ENCODE peak calls at places on chromosomes 12 and 14, in five cellular contexts. W, L, N, F and I are unnamed samples.

GRCh38 chr12:128808651-128809050 is 15.1 kb downstream of the SLC15A4 start:
- DNase-seq in W (no peak), L (no peak), N (no peak), F (no peak), I (no peak)

GRCh38 chr14:55586411-55586810 is 6.4 kb downstream of the KTN1 start:
- DNase-seq in W (no peak), L (no peak), N (no peak), F (no peak), I (no peak)

GRCh38 chr12:27554421-27555186 is 30.6 kb downstream of the PPFIBP1 start:
- DNase-seq in W (no peak), L (peak; percentile 88), N (no peak), F (no peak), I (no peak)

GRCh38 chr14:72615511-72616121 is 278.3 kb downstream of the DPF3 start:
- DNase-seq in W (no peak), L (peak; percentile 93), N (no peak), F (no peak), I (peak; percentile 41)

GRCh38 chr12:111766608-111767361 is at the start of gene ALDH2:
- DNase-seq in W (peak; percentile 93), L (peak; percentile 93), N (no peak), F (peak; percentile 88), I (no peak)

GRCh38 chr14:90513151-90514014 is 116.6 kb downstream of the CALM1 start:
- DNase-seq in W (peak; percentile 74), L (peak; percentile 94), N (no peak), F (peak; percentile 91), I (no peak)

GRCh38 chr14:22112004-22112403 is 438.4 kb upstream of the OR4E1 start:
- DNase-seq in W (no peak), L (no peak), N (no peak), F (no peak), I (no peak)

GRCh38 chr12:79155703-79156102 is 291.1 kb downstream of the SYT1 start:
- DNase-seq in W (no peak), L (no peak), N (peak; percentile 14), F (no peak), I (no peak)

GRCh38 chr14:68623307-68623706 is 169.6 kb downstream of the ZFP36L1 start:
- DNase-seq in W (no peak), L (no peak), N (no peak), F (no peak), I (no peak)

GRCh38 chr12:54719691-54720090 is 71.5 kb upstream of the DCD start:
- DNase-seq in W (no peak), L (no peak), N (no peak), F (no peak), I (no peak)

GRCh38 chr12:105507311-105508035 is 177.0 kb downstream of the C12orf75 start:
- DNase-seq in W (no peak), L (no peak), N (no peak), F (no peak), I (no peak)

GRCh38 chr12:47885012-47885501 is 19.7 kb downstream of the VDR start:
- DNase-seq in W (no peak), L (no peak), N (no peak), F (no peak), I (no peak)

GRCh38 chr12:116717466-116718457 is 20.1 kb downstream of the SPRING1 start:
- DNase-seq in W (no peak), L (peak; percentile 89), N (no peak), F (peak; percentile 55), I (no peak)

GRCh38 chr14:75335588-75335987 is 57.0 kb downstream of the FOS start:
- DNase-seq in W (no peak), L (no peak), N (no peak), F (no peak), I (no peak)

GRCh38 chr14:105205718-105206208 is 24.7 kb upstream of the NUDT14 start:
- DNase-seq in W (no peak), L (no peak), N (no peak), F (peak; percentile 64), I (no peak)

GRCh38 chr14:69093551-69094421 is 59.1 kb downstream of the DCAF5 start:
- DNase-seq in W (no peak), L (no peak), N (no peak), F (no peak), I (peak; percentile 30)

GRCh38 chr12:49019435-49020317 is 1.1 kb upstream of the PRKAG1 start:
- DNase-seq in W (peak; percentile 75), L (no peak), N (no peak), F (no peak), I (peak; percentile 21)

GRCh38 chr12:10618338-10618987 is 5.1 kb upstream of the MAGOHB start:
- DNase-seq in W (no peak), L (no peak), N (peak; percentile 57), F (no peak), I (peak; percentile 85)

GRCh38 chr12:63874897-63875296 is 30.4 kb downstream of the SRGAP1 start:
- DNase-seq in W (no peak), L (no peak), N (no peak), F (no peak), I (no peak)

GRCh38 chr12:84413656-84414055 is 498.9 kb downstream of the SLC6A15 start:
- DNase-seq in W (no peak), L (no peak), N (no peak), F (no peak), I (no peak)

GRCh38 chr12:34363050-34363673 is 340.9 kb downstream of the ALG10 start:
- DNase-seq in W (no peak), L (no peak), N (no peak), F (no peak), I (no peak)

GRCh38 chr12:26187429-26187828 is 7.9 kb upstream of the SSPN start:
- DNase-seq in W (no peak), L (no peak), N (no peak), F (no peak), I (no peak)

DNA sequence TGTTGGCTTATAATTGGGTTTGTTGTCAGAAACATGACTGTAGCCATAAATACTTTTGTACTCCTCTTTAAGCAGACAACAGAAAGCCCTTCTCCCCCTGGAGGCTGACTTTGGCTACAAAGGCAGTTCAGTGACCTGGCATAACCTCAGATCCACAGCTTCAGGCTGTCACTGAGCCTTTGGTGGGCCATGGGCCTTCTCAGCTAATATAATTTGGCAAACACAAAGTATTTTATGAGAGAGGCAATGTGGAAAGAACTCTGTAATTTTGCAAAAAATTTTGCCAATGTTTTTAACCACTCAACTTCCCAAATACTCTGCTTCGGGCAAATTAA is 15.5 kb upstream of the MGP start:
- DNase-seq in W (no peak), L (peak; percentile 57), N (no peak), F (no peak), I (no peak)
- TF ChIP-seq CTCF in W (peak; percentile 50), L (no peak), N (no peak), F (no peak), I (no peak)

GRCh38 chr14:45150386-45150890 is 14.7 kb downstream of the FANCM start:
- DNase-seq in W (no peak), L (no peak), N (no peak), F (no peak), I (no peak)

GRCh38 chr14:45156067-45156466 is 20.3 kb downstream of the FANCM start:
- DNase-seq in W (no peak), L (no peak), N (no peak), F (no peak), I (no peak)
- TF ChIP-seq CTCF in W (no peak), L (no peak), N (no peak), F (no peak), I (no peak)

DNA sequence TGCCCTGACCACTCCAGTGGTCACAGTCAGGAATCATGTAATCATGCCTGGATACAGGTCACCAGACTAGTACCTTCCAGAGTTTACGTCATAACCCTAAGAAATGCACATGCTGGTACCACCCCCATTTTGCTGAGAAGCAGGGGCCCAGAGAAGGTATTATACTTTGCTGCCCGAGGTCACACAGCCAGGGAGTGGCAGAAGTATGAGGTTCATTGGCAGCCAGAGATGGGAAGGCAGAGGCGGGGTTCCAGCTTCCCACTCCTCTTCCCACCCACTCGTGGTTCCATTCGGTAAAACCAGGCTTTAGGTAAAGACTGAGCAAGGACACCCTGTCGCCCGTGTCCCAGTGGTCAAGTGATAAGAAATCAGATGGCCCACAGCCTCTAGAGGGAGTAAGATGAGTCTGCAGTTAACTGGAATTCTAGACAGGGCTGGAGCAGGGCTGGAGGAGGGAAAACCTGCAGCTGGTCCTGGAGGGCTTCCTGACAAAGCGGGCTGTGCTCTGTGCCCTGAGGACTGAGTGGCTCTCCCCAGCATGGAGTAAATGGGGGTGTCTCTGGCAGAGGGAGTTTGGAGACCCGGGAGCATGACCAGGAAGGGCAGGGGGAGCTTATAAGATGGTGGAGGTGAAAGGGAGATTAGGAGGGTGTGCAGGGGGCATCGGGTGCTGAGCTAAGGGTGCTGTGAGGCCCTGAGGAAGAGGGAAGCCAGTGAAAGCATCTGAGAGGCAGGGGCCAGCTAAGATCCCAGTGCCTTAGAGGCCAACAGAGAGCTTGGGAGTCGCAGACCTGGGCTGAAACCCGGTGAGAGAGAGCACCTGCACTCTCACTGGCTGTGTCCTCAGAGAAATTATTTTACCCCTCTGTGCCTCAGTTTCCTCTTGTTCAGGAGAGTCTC is 5.7 kb downstream of the FAM222A start:
- DNase-seq in W (peak; percentile 79), L (no peak), N (no peak), F (no peak), I (peak; percentile 19)
- TF ChIP-seq CTCF in W (peak; percentile 60), L (no peak), N (peak; percentile 32), F (no peak), I (peak; percentile 59)

GRCh38 chr12:110091136-110091711 is 32.9 kb upstream of the IFT81 start:
- DNase-seq in W (no peak), L (no peak), N (no peak), F (no peak), I (no peak)
- TF ChIP-seq CTCF in W (no peak), L (no peak), N (no peak), F (no peak), I (no peak)

DNA sequence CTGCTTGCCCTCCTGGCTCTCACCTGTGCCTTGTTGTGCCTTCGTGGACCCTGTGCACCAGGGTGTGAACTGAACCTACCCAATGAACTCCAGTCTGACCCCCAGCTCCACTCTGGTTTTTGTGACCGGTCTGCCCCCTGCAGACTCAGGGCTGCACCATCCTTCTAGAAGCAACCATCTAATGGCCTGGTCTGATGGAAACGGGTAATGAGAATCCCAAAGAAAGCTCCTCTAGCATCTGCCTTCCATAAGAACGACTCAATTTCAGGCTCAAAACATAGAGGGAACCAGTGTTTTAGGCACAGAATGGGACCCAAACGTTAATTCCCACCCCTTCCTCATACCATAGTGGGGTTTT is 176.7 kb upstream of the PRMT8 start:
- DNase-seq in W (no peak), L (no peak), N (no peak), F (no peak), I (no peak)
- TF ChIP-seq CTCF in W (no peak), L (no peak), N (no peak), F (no peak), I (no peak)

GRCh38 chr12:124727922-124728321 is 135.7 kb downstream of the SCARB1 start:
- DNase-seq in W (no peak), L (no peak), N (no peak), F (no peak), I (no peak)
- TF ChIP-seq CTCF in W (peak; percentile 18), L (no peak), N (no peak), F (no peak), I (no peak)

GRCh38 chr14:99569725-99570541 is 34.1 kb downstream of the CCDC85C start:
- DNase-seq in W (no peak), L (no peak), N (no peak), F (no peak), I (no peak)
- TF ChIP-seq CTCF in W (no peak), L (no peak), N (no peak), F (no peak), I (no peak)